ENCODE peak calls at places on chromosomes 5 and 9, in eight cellular contexts. P is mucosa of gallbladder, E is SHP77, T is amygdala, C is NCI-H1092, R is HTR-8/SVneo, O is body of pancreas, Y is epithelial cell of esophagus. V is an unnamed sample.

GRCh38 chr9:113219972-113220371 is 1.1 kb downstream of the FKBP15 start:
- DNase-seq in O (no peak), C (no peak), T (no peak), R (no peak), P (no peak), E (no peak), Y (peak; percentile 33), V (no peak)

GRCh38 chr5:95697781-95698681 is 15.2 kb upstream of the SPATA9 start:
- DNase-seq in T (no peak), E (no peak), P (no peak), Y (no peak), C (no peak), O (no peak), R (no peak), V (no peak)

GRCh38 chr9:22446950-22447606 is 454 bp downstream of the DMRTA1 start:
- DNase-seq in E (peak; percentile 68), T (no peak), O (peak; percentile 78), P (peak; percentile 67), R (peak; percentile 49), C (peak; percentile 87), Y (peak; percentile 85), V (peak; percentile 24)

GRCh38 chr5:131644822-131645221 is 9.8 kb upstream of the RAPGEF6 start:
- DNase-seq in P (no peak), C (no peak), E (no peak), O (no peak), T (no peak), Y (peak; percentile 61), R (no peak), V (no peak)

GRCh38 chr5:66757219-66757833 is 161.1 kb downstream of the MAST4 start:
- DNase-seq in T (no peak), E (peak; percentile 40), C (peak; percentile 5), O (peak; percentile 66), R (peak; percentile 21), Y (peak; percentile 70), P (peak; percentile 48), V (peak; percentile 11)

GRCh38 chr9:129176786-129177442 is 1.1 kb downstream of the IER5L start:
- DNase-seq in R (no peak), T (no peak), E (peak; percentile 17), C (no peak), P (no peak), O (peak; percentile 50), Y (peak; percentile 37), V (no peak)

GRCh38 chr9:109012876-109013677 is at the start of gene CTNNAL1:
- DNase-seq in O (peak; percentile 94), Y (peak; percentile 81), T (peak; percentile 78), C (peak; percentile 84), R (peak; percentile 84), P (peak; percentile 93), E (peak; percentile 83), V (peak; percentile 82)

GRCh38 chr5:22693125-22693524 is 160.0 kb downstream of the CDH12 start:
- DNase-seq in O (no peak), E (no peak), R (no peak), C (no peak), Y (no peak), T (peak; percentile 0), P (no peak), V (no peak)

GRCh38 chr9:129495422-129496186 is 125.3 kb downstream of the C9orf50 start:
- DNase-seq in O (peak; percentile 96), R (peak; percentile 38), P (peak; percentile 95), T (peak; percentile 71), E (peak; percentile 76), C (peak; percentile 70), Y (peak; percentile 87), V (peak; percentile 77)

GRCh38 chr5:33313150-33313549 is 127.6 kb upstream of the TARS1 start:
- DNase-seq in R (peak; percentile 17), P (peak; percentile 34), T (no peak), E (peak; percentile 50), Y (peak; percentile 100), O (no peak), C (no peak), V (no peak)

GRCh38 chr5:60497706-60498500 is 202.1 kb downstream of the DEPDC1B start:
- DNase-seq in C (no peak), P (no peak), R (no peak), Y (peak; percentile 20), E (no peak), T (no peak), O (no peak), V (no peak)

GRCh38 chr5:110840347-110840960 is 101.6 kb downstream of the SLC25A46 start:
- DNase-seq in C (no peak), T (no peak), P (peak; percentile 12), E (no peak), Y (peak; percentile 24), R (no peak), O (no peak), V (no peak)

GRCh38 chr9:109012009-109012875 is 1.1 kb downstream of the CTNNAL1 start:
- DNase-seq in R (peak; percentile 83), E (peak; percentile 10), C (peak; percentile 17), O (peak; percentile 78), P (peak; percentile 45), T (peak; percentile 20), Y (peak; percentile 98), V (peak; percentile 16)

GRCh38 chr9:126578029-126578428 is 35.7 kb upstream of the LMX1B start:
- DNase-seq in C (no peak), E (no peak), O (no peak), P (no peak), Y (no peak), T (no peak), R (no peak), V (no peak)

GRCh38 chr5:153658151-153658550 is 167.7 kb downstream of the GRIA1 start:
- DNase-seq in P (no peak), E (no peak), R (no peak), O (no peak), T (no peak), Y (no peak), C (no peak), V (no peak)

GRCh38 chr5:160492565-160492964 is 70.9 kb downstream of the PTTG1 start:
- DNase-seq in T (no peak), R (no peak), O (no peak), Y (no peak), C (no peak), P (no peak), E (no peak), V (no peak)

GRCh38 chr5:4563400-4563799 is 576.7 kb upstream of the ADAMTS16 start:
- DNase-seq in T (no peak), C (no peak), P (no peak), E (peak; percentile 3), R (no peak), Y (peak; percentile 70), O (no peak), V (no peak)

GRCh38 chr5:138981606-138982005 is 106.5 kb upstream of the LRRTM2 start:
- DNase-seq in E (no peak), R (no peak), C (no peak), O (no peak), P (no peak), Y (no peak), T (no peak), V (peak; percentile 15)

GRCh38 chr9:135275163-135275925 is 187.9 kb downstream of the OLFM1 start:
- DNase-seq in T (peak; percentile 38), P (peak; percentile 51), R (no peak), E (no peak), Y (peak; percentile 4), C (no peak), O (peak; percentile 92), V (no peak)

GRCh38 chr5:68805427-68805826 is 288.4 kb upstream of the SLC30A5 start:
- DNase-seq in C (no peak), R (no peak), O (no peak), P (no peak), E (no peak), Y (no peak), T (no peak), V (no peak)

GRCh38 chr5:148542812-148543211 is 111.5 kb downstream of the HTR4 start:
- DNase-seq in Y (peak; percentile 24), O (no peak), C (no peak), R (no peak), E (no peak), P (no peak), T (no peak), V (no peak)

V was measured in CD4-positive, alpha-beta memory T cell.